ENCODE peak calls at places on chromosomes 6 and 20, in eight cellular contexts. N, T, A, J, P, W, R and C are unnamed samples.

GRCh38 chr6:39925191-39925930 is 8.9 kb downstream of the MOCS1 start:
- DNase-seq in T (no peak), R (no peak), N (no peak), J (no peak), P (no peak), A (no peak), W (no peak), C (no peak)

GRCh38 chr20:63701329-63702035 is 5.0 kb downstream of the TNFRSF6B start:
- DNase-seq in W (no peak), P (no peak), A (no peak), R (no peak), N (no peak), J (no peak), T (no peak), C (no peak)

GRCh38 chr20:59159091-59159821 is 4.4 kb upstream of the ZNF831 start:
- DNase-seq in A (no peak), P (no peak), T (peak), W (no peak), R (no peak), N (no peak), J (no peak), C (peak)

GRCh38 chr20:13262701-13263335 is 41.7 kb downstream of the ISM1 start:
- DNase-seq in R (no peak), T (no peak), J (peak), N (no peak), A (no peak), W (peak), P (no peak), C (no peak)

GRCh38 chr6:2667617-2668016 is 83.1 kb downstream of the MYLK4 start:
- DNase-seq in T (no peak), J (no peak), A (peak), N (no peak), R (no peak), W (no peak), P (no peak), C (no peak)

GRCh38 chr20:34615477-34615876 is 57.0 kb downstream of the MAP1LC3A start:
- DNase-seq in R (no peak), W (no peak), P (peak), N (no peak), A (no peak), T (no peak), J (no peak), C (no peak)

GRCh38 chr6:75301088-75301487 is 16.5 kb upstream of the TMEM30A start:
- DNase-seq in N (no peak), T (no peak), R (no peak), P (no peak), J (no peak), A (no peak), W (no peak), C (no peak)

GRCh38 chr20:58569211-58570125 is 54.3 kb upstream of the APCDD1L start:
- DNase-seq in P (no peak), T (no peak), A (no peak), N (no peak), R (no peak), J (no peak), W (no peak), C (no peak)

GRCh38 chr6:105981002-105981887 is 104.9 kb upstream of the PRDM1 start:
- DNase-seq in T (peak), W (no peak), A (no peak), N (peak), J (no peak), R (no peak), P (peak), C (peak)

GRCh38 chr6:112253842-112254816 is at the start of gene LAMA4:
- DNase-seq in P (peak), T (no peak), J (peak), N (peak), R (peak), A (no peak), W (peak), C (no peak)

GRCh38 chr6:112249489-112249888 is 4.9 kb downstream of the LAMA4 start:
- DNase-seq in J (no peak), R (no peak), A (no peak), P (peak), W (no peak), T (no peak), N (no peak), C (no peak)

GRCh38 chr6:112252571-112253504 is 1.5 kb downstream of the LAMA4 start:
- DNase-seq in W (no peak), A (no peak), T (no peak), R (no peak), N (no peak), J (peak), P (peak), C (no peak)

GRCh38 chr6:112253505-112253841 is 894 bp downstream of the LAMA4 start:
- DNase-seq in N (no peak), T (no peak), A (no peak), J (no peak), W (no peak), R (no peak), P (no peak), C (no peak)

DNA sequence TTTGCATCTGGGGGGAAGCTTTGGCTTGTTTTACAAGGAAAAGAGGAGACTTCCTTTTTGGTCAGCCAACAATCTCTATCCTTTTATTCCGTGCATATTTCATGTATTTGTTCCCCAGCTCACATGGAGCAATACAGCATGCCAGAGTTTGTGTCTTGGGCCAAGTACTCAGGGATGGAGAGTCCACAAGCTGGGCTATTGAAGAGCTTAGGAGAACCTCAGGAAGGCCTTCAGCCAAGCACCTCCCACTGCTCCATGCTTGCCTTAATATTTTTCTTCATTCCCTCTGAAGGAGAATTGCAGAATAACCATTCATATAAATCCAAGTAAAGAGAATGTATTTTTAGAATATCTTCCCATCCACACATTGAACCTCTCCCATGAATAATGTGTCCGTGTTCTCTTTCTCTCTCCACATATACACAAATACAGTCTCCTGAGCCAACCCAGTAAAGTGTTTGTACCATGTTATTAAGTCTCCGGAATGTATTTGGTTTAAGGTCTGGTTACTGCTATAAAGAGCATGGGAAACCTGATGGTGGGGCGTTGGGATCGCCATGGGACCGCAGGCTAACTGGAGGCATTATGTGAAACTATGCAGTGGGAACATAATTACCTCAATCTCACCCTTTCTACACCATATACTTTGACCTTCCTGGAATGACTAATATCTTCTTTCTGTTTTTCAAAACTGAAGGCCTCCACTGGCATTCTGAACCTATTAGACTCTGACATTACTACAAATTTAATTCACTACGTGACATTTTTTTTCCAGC is 3.0 kb downstream of the LAMA4 start:
- DNase-seq in T (no peak), A (no peak), N (no peak), R (no peak), J (peak), W (no peak), P (peak), C (no peak)
- H3K4me3 ChIP-seq in T (no peak), A (no peak), N (no peak), R (no peak), J (peak), W (peak), P (peak), C (no peak)

GRCh38 chr6:21157186-21157929 is 436.2 kb upstream of the SOX4 start:
- DNase-seq in J (no peak), P (no peak), T (no peak), N (peak), W (peak), R (no peak), A (no peak), C (no peak)
- H3K4me3 ChIP-seq in J (no peak), P (no peak), T (no peak), N (no peak), W (no peak), R (no peak), A (no peak), C (no peak)

DNA sequence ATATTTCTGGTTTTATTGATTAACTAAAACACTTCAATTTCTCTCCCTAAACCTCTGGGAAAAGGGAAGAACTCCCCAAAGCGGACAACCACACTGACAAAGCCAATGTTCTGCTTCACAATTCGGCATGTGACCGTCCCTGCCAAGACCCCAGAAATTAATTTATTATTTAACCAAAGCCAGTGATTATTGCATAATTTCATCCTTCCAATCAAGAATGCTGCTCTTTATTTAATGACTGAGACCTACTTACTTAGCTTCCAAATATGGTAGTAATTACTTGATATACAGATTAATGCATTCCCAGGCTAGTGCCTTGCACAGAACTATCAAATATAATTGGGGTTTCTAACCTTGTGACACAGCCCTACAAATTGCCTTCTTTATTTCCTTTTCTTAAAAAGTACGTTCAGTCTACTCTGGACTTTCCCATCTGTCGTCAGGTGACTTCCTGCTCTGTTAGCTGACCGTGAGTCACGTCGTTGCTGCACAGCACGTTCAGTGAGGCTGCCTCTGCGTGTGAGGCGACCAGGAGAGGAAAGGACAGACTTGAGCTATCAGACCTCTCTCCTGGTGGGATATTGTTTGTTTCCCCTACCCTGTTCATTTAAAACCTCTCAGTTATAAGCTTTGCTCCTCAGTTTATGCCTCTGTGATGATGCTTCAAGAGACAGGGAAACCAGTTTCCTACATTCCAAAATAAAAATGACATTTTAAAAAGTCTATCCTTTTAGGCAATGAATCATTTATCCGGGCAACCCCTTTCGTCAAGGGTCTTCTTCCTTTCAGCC is 55.7 kb upstream of the TNFAIP3 start:
- DNase-seq in J (peak), W (peak), N (peak), R (peak), T (peak), P (peak), A (no peak), C (peak)
- H3K4me3 ChIP-seq in J (peak), W (no peak), N (peak), R (no peak), T (peak), P (peak), A (no peak), C (no peak)

GRCh38 chr20:31698803-31699718 is 23.6 kb downstream of the BCL2L1 start:
- DNase-seq in R (peak), N (peak), J (peak), T (no peak), P (peak), A (no peak), W (peak), C (no peak)
- H3K4me3 ChIP-seq in R (no peak), N (no peak), J (no peak), T (no peak), P (no peak), A (no peak), W (no peak), C (no peak)

GRCh38 chr6:29924731-29925130 is 17.6 kb upstream of the HLA-A start:
- DNase-seq in J (peak), N (no peak), T (no peak), P (no peak), A (no peak), R (no peak), W (no peak), C (peak)

GRCh38 chr6:29926795-29927427 is 15.4 kb upstream of the HLA-A start:
- DNase-seq in N (peak), P (peak), J (peak), T (peak), W (peak), A (no peak), R (peak), C (peak)

GRCh38 chr6:29927841-29928388 is 14.4 kb upstream of the HLA-A start:
- DNase-seq in A (no peak), J (no peak), T (no peak), R (no peak), N (no peak), P (no peak), W (no peak), C (no peak)

GRCh38 chr6:29925341-29926080 is 16.8 kb upstream of the HLA-A start:
- DNase-seq in P (no peak), T (no peak), N (no peak), R (no peak), J (no peak), A (no peak), W (no peak), C (no peak)

GRCh38 chr6:29926081-29926794 is 16.1 kb upstream of the HLA-A start:
- DNase-seq in N (peak), T (no peak), P (no peak), A (no peak), J (peak), R (peak), W (peak), C (no peak)
- H3K4me3 ChIP-seq in N (peak), T (peak), P (peak), A (no peak), J (peak), R (peak), W (peak), C (peak)

GRCh38 chr6:1404066-1404712 is 14.8 kb downstream of the FOXF2 start:
- DNase-seq in P (peak), R (no peak), W (no peak), J (no peak), A (no peak), N (no peak), T (no peak), C (no peak)

GRCh38 chr6:1405221-1405620 is 15.8 kb downstream of the FOXF2 start:
- DNase-seq in J (no peak), P (no peak), N (no peak), T (no peak), A (no peak), W (no peak), R (no peak), C (no peak)

GRCh38 chr6:1404713-1405098 is 15.3 kb downstream of the FOXF2 start:
- DNase-seq in T (no peak), W (no peak), P (no peak), R (no peak), J (no peak), N (no peak), A (no peak), C (no peak)

GRCh38 chr6:1407499-1407990 is 18.2 kb downstream of the FOXF2 start:
- DNase-seq in T (no peak), A (no peak), J (no peak), W (no peak), R (no peak), P (no peak), N (no peak), C (no peak)

DNA sequence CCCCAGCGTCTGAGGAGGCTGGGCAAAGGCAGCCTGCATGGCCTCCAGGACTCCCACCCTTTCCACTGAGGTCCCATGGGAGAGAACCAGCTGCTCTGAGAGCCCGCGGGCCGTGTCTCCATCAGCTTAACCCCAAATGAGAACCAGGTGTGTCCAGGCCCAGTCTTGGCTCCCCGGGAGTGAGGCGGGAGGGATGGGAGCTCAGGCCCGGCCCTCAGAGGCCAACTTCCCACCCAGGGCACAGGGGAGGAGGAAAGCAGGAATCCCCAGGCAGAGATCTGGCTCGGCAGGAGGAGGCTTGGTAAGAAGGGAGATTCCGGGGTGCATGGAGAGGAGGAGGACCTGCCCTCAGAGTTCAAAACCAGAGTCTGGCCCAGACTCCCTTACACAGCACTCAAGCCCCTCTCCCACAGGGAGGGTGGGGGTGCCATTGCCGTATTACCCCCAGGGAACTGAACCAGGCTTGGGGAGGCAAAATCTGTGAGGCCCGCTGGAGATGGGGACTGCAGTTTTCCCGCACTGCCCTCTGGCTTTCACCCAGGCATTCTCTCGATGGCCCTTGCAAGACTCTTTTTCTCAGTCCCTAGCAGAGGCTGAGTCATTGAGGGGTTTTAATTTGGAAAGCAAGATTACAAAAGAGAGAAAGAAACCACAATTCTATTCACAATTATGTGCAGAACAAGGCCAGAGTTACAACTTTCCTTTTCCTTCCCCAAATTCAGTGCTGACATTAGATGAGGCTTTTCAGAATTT is 17.1 kb downstream of the FOXF2 start:
- DNase-seq in J (no peak), N (no peak), A (no peak), T (no peak), R (no peak), P (peak), W (no peak), C (no peak)
- H3K4me3 ChIP-seq in J (no peak), N (no peak), A (no peak), T (no peak), R (no peak), P (no peak), W (no peak), C (no peak)

GRCh38 chr6:28736121-28736520 is 187.7 kb downstream of the TRIM27 start:
- DNase-seq in P (no peak), N (no peak), R (no peak), T (no peak), W (no peak), J (no peak), A (no peak), C (no peak)
- H3K4me3 ChIP-seq in P (no peak), N (no peak), R (no peak), T (no peak), W (no peak), J (no peak), A (peak), C (no peak)

DNA sequence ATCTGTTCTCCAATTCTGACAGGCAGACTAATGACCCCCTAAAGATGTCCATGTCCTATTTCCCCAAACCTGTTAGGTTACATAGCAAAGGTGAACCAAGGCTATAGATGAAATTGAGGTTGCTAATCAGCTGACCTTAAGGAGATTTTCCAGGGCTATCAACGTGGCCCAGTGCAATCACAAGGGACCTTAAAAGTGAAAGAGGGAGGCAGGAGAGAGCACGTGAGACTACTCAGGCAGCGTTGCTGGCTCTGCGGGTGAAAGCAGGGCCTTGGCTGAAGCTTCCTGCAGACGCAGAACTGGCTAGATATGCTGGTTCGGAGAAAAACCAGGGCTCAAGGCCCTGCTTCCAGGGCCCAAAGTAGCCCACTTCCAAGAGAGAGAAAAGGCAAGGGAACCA is 78.7 kb downstream of the NCOA7 start:
- DNase-seq in A (no peak), N (no peak), P (no peak), W (no peak), R (peak), J (no peak), T (no peak), C (no peak)
- H3K4me3 ChIP-seq in A (no peak), N (no peak), P (no peak), W (no peak), R (no peak), J (no peak), T (no peak), C (no peak)